ENCODE peak calls at places on chromosomes 12 and 14, in eight cellular contexts. G, C, V, H, K, W, F and E are unnamed samples.

GRCh38 chr12:122819209-122819805 is 15.9 kb upstream of the HIP1R start:
- DNase-seq in G (no peak), C (no peak), V (no peak), H (no peak), K (no peak), W (no peak), F (no peak), E (no peak)

GRCh38 chr14:22822619-22823551 is 6.8 kb upstream of the MRPL52 start:
- DNase-seq in G (peak), C (peak), V (peak), H (peak), K (peak), W (peak), F (peak), E (peak)

GRCh38 chr14:21711360-21711961 is 37.8 kb upstream of the OR4E1 start:
- DNase-seq in G (peak), C (no peak), V (peak), H (peak), K (no peak), W (peak), F (peak), E (peak)

GRCh38 chr14:65949711-65950516 is 536.3 kb upstream of the CCDC196 start:
- DNase-seq in G (no peak), C (no peak), V (peak), H (peak), K (no peak), W (no peak), F (peak), E (peak)

GRCh38 chr12:120079352-120080042 is 37.1 kb downstream of the RAB35 start:
- DNase-seq in G (no peak), C (no peak), V (no peak), H (no peak), K (no peak), W (no peak), F (no peak), E (no peak)

GRCh38 chr12:99476956-99477355 is 170.6 kb upstream of the GARIN6 start:
- DNase-seq in G (no peak), C (no peak), V (no peak), H (no peak), K (no peak), W (no peak), F (no peak), E (no peak)

GRCh38 chr14:54754116-54754622 is 148.5 kb downstream of the GCH1 start:
- DNase-seq in G (no peak), C (no peak), V (no peak), H (no peak), K (no peak), W (no peak), F (no peak), E (no peak)

GRCh38 chr12:131824450-131824849 is 3.7 kb upstream of the MMP17 start:
- DNase-seq in G (no peak), C (no peak), V (no peak), H (no peak), K (no peak), W (no peak), F (no peak), E (no peak)

GRCh38 chr14:72909163-72909562 is 15.3 kb upstream of the DPF3 start:
- DNase-seq in G (no peak), C (no peak), V (no peak), H (peak), K (no peak), W (no peak), F (no peak), E (no peak)

GRCh38 chr12:120669055-120669828 is 17.7 kb upstream of the MLEC start:
- DNase-seq in G (peak), C (no peak), V (no peak), H (peak), K (no peak), W (peak), F (no peak), E (peak)

GRCh38 chr14:75578099-75578785 is at the start of gene FLVCR2:
- DNase-seq in G (peak), C (peak), V (no peak), H (peak), K (peak), W (peak), F (peak), E (peak)